ENCODE peak calls at places on chromosomes 4 and X, in six cellular contexts. One of them, this sample, is unnamed.

GRCh38 chrX:115093206-115093605 is 75.8 kb upstream of the IL13RA2 start:
- DNase-seq in OCI-LY7: no peak
- DNase-seq in brain microvascular endothelial cell: no peak
- DNase-seq in adipocyte: no peak
- DNase-seq in cardiac fibroblast: peak
- DNase-seq in AG09309: no peak
- DNase-seq in this sample: no peak

GRCh38 chr4:86271057-86271456 is 88.8 kb downstream of the MAPK10 start:
- DNase-seq in OCI-LY7: no peak
- DNase-seq in brain microvascular endothelial cell: no peak
- DNase-seq in adipocyte: no peak
- DNase-seq in cardiac fibroblast: no peak
- DNase-seq in AG09309: no peak
- DNase-seq in this sample: no peak

GRCh38 chr4:155509619-155510018 is 132.9 kb upstream of the MAP9 start:
- DNase-seq in OCI-LY7: no peak
- DNase-seq in brain microvascular endothelial cell: no peak
- DNase-seq in adipocyte: peak
- DNase-seq in cardiac fibroblast: peak
- DNase-seq in AG09309: no peak
- DNase-seq in this sample: peak

GRCh38 chr4:7960790-7961655 is 21.4 kb upstream of the AFAP1 start:
- DNase-seq in OCI-LY7: no peak
- DNase-seq in brain microvascular endothelial cell: no peak
- DNase-seq in adipocyte: peak
- DNase-seq in cardiac fibroblast: peak
- DNase-seq in AG09309: peak
- DNase-seq in this sample: peak

GRCh38 chr4:4480685-4481393 is 61.0 kb downstream of the STX18 start:
- DNase-seq in OCI-LY7: peak
- DNase-seq in brain microvascular endothelial cell: no peak
- DNase-seq in adipocyte: peak
- DNase-seq in cardiac fibroblast: peak
- DNase-seq in AG09309: no peak
- DNase-seq in this sample: peak

GRCh38 chr4:8599657-8600056 is 7.1 kb downstream of the CPZ start:
- DNase-seq in OCI-LY7: no peak
- DNase-seq in brain microvascular endothelial cell: peak
- DNase-seq in adipocyte: peak
- DNase-seq in cardiac fibroblast: peak
- DNase-seq in AG09309: peak
- DNase-seq in this sample: peak

GRCh38 chr4:147157860-147158701 is 212.4 kb upstream of the TTC29 start:
- DNase-seq in OCI-LY7: no peak
- DNase-seq in brain microvascular endothelial cell: peak
- DNase-seq in adipocyte: peak
- DNase-seq in cardiac fibroblast: peak
- DNase-seq in AG09309: peak
- DNase-seq in this sample: peak

GRCh38 chr4:118732591-118733330 is 47.6 kb downstream of the METTL14 start:
- DNase-seq in OCI-LY7: no peak
- DNase-seq in brain microvascular endothelial cell: peak
- DNase-seq in adipocyte: peak
- DNase-seq in cardiac fibroblast: peak
- DNase-seq in AG09309: peak
- DNase-seq in this sample: peak

GRCh38 chrX:2434764-2435163 is 66.0 kb downstream of the DHRSX start:
- DNase-seq in OCI-LY7: no peak
- DNase-seq in brain microvascular endothelial cell: no peak
- DNase-seq in adipocyte: no peak
- DNase-seq in cardiac fibroblast: no peak
- DNase-seq in AG09309: no peak
- DNase-seq in this sample: no peak

GRCh38 chrX:10387011-10387410 is 230.2 kb downstream of the CLCN4 start:
- DNase-seq in OCI-LY7: no peak
- DNase-seq in brain microvascular endothelial cell: peak
- DNase-seq in adipocyte: no peak
- DNase-seq in cardiac fibroblast: no peak
- DNase-seq in AG09309: no peak
- DNase-seq in this sample: peak

GRCh38 chr4:52883707-52884669 is 21.9 kb downstream of the RASL11B start:
- DNase-seq in OCI-LY7: no peak
- DNase-seq in brain microvascular endothelial cell: no peak
- DNase-seq in adipocyte: no peak
- DNase-seq in cardiac fibroblast: no peak
- DNase-seq in AG09309: no peak
- DNase-seq in this sample: no peak

GRCh38 chr4:17578482-17578891 is 1.5 kb downstream of the LAP3 start:
- DNase-seq in OCI-LY7: peak
- DNase-seq in brain microvascular endothelial cell: no peak
- DNase-seq in adipocyte: peak
- DNase-seq in cardiac fibroblast: peak
- DNase-seq in AG09309: no peak
- DNase-seq in this sample: no peak

GRCh38 chr4:7817877-7818675 is 121.6 kb downstream of the AFAP1 start:
- DNase-seq in OCI-LY7: no peak
- DNase-seq in brain microvascular endothelial cell: peak
- DNase-seq in adipocyte: no peak
- DNase-seq in cardiac fibroblast: peak
- DNase-seq in AG09309: no peak
- DNase-seq in this sample: peak

GRCh38 chr4:56689661-56690060 is 8.6 kb upstream of the HOPX start:
- DNase-seq in OCI-LY7: no peak
- DNase-seq in brain microvascular endothelial cell: no peak
- DNase-seq in adipocyte: no peak
- DNase-seq in cardiac fibroblast: no peak
- DNase-seq in AG09309: no peak
- DNase-seq in this sample: no peak

GRCh38 chrX:50643525-50644137 is 170.4 kb downstream of the SHROOM4 start:
- DNase-seq in OCI-LY7: no peak
- DNase-seq in brain microvascular endothelial cell: no peak
- DNase-seq in adipocyte: no peak
- DNase-seq in cardiac fibroblast: peak
- DNase-seq in AG09309: no peak
- DNase-seq in this sample: peak

GRCh38 chrX:1463581-1464281 is 11.0 kb upstream of the ASMTL start:
- DNase-seq in OCI-LY7: no peak
- DNase-seq in brain microvascular endothelial cell: no peak
- DNase-seq in adipocyte: no peak
- DNase-seq in cardiac fibroblast: no peak
- DNase-seq in AG09309: no peak
- DNase-seq in this sample: no peak

GRCh38 chr4:182643801-182644311 is 273.3 kb downstream of the DCTD start:
- DNase-seq in OCI-LY7: no peak
- DNase-seq in brain microvascular endothelial cell: peak
- DNase-seq in adipocyte: peak
- DNase-seq in cardiac fibroblast: peak
- DNase-seq in AG09309: peak
- DNase-seq in this sample: peak

GRCh38 chr4:19694829-19695228 is 556.9 kb upstream of the SLIT2 start:
- DNase-seq in OCI-LY7: peak
- DNase-seq in brain microvascular endothelial cell: no peak
- DNase-seq in adipocyte: no peak
- DNase-seq in cardiac fibroblast: no peak
- DNase-seq in AG09309: no peak
- DNase-seq in this sample: no peak

GRCh38 chr4:169823685-169824084 is 65.9 kb upstream of the HPF1 start:
- DNase-seq in OCI-LY7: peak
- DNase-seq in brain microvascular endothelial cell: peak
- DNase-seq in adipocyte: peak
- DNase-seq in cardiac fibroblast: peak
- DNase-seq in AG09309: no peak
- DNase-seq in this sample: peak

GRCh38 chrX:12977761-12978204 is 2.9 kb downstream of the TMSB4X start:
- DNase-seq in OCI-LY7: no peak
- DNase-seq in brain microvascular endothelial cell: no peak
- DNase-seq in adipocyte: no peak
- DNase-seq in cardiac fibroblast: no peak
- DNase-seq in AG09309: no peak
- DNase-seq in this sample: no peak

GRCh38 chr4:15027921-15028435 is 25.7 kb downstream of the CPEB2 start:
- DNase-seq in OCI-LY7: no peak
- DNase-seq in brain microvascular endothelial cell: no peak
- DNase-seq in adipocyte: peak
- DNase-seq in cardiac fibroblast: no peak
- DNase-seq in AG09309: no peak
- DNase-seq in this sample: peak

GRCh38 chr4:174828845-174829701 is at the start of gene GLRA3:
- DNase-seq in OCI-LY7: peak
- DNase-seq in brain microvascular endothelial cell: peak
- DNase-seq in adipocyte: peak
- DNase-seq in cardiac fibroblast: peak
- DNase-seq in AG09309: no peak
- DNase-seq in this sample: peak

GRCh38 chrX:151596282-151596681 is 32.8 kb downstream of the PASD1 start:
- DNase-seq in OCI-LY7: no peak
- DNase-seq in brain microvascular endothelial cell: no peak
- DNase-seq in adipocyte: no peak
- DNase-seq in cardiac fibroblast: no peak
- DNase-seq in AG09309: no peak
- DNase-seq in this sample: no peak

GRCh38 chr4:72302981-72303704 is 265.9 kb downstream of the ADAMTS3 start:
- DNase-seq in OCI-LY7: peak
- DNase-seq in brain microvascular endothelial cell: peak
- DNase-seq in adipocyte: peak
- DNase-seq in cardiac fibroblast: peak
- DNase-seq in AG09309: no peak
- DNase-seq in this sample: peak

GRCh38 chr4:175127314-175127713 is 209.2 kb downstream of the ADAM29 start:
- DNase-seq in OCI-LY7: no peak
- DNase-seq in brain microvascular endothelial cell: peak
- DNase-seq in adipocyte: peak
- DNase-seq in cardiac fibroblast: no peak
- DNase-seq in AG09309: peak
- DNase-seq in this sample: peak

GRCh38 chrX:34917146-34917545 is 25.4 kb upstream of the FAM47B start:
- DNase-seq in OCI-LY7: no peak
- DNase-seq in brain microvascular endothelial cell: no peak
- DNase-seq in adipocyte: no peak
- DNase-seq in cardiac fibroblast: no peak
- DNase-seq in AG09309: no peak
- DNase-seq in this sample: no peak

GRCh38 chr4:6908397-6909112 is 1.1 kb upstream of the TBC1D14 start:
- DNase-seq in OCI-LY7: no peak
- DNase-seq in brain microvascular endothelial cell: peak
- DNase-seq in adipocyte: no peak
- DNase-seq in cardiac fibroblast: peak
- DNase-seq in AG09309: no peak
- DNase-seq in this sample: no peak

GRCh38 chr4:30402276-30402675 is 317.9 kb upstream of the PCDH7 start:
- DNase-seq in OCI-LY7: no peak
- DNase-seq in brain microvascular endothelial cell: no peak
- DNase-seq in adipocyte: peak
- DNase-seq in cardiac fibroblast: peak
- DNase-seq in AG09309: no peak
- DNase-seq in this sample: peak

GRCh38 chr4:30396772-30397475 is 323.2 kb upstream of the PCDH7 start:
- DNase-seq in OCI-LY7: no peak
- DNase-seq in brain microvascular endothelial cell: no peak
- DNase-seq in adipocyte: no peak
- DNase-seq in cardiac fibroblast: peak
- DNase-seq in AG09309: no peak
- DNase-seq in this sample: peak

DNA sequence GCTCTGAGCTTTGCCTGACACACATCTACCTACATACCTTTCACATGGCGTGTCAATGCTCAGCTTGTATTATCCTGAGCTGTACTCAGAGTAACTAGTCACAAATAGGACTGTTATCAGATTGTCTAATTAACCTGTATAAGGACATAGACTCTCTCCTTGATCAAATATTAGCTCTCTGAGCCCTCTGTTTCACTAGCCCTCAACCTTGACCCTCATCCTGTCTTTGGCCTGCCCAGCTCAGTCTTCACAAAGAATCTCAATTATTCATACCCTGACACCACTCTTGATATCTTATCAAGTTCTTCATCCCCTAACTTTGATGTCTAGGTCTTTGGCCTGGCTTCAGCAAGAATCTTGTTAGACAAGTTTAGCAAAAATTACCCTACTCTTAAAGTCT is 320.7 kb upstream of the PCDH7 start:
- DNase-seq in OCI-LY7: no peak
- DNase-seq in brain microvascular endothelial cell: no peak
- DNase-seq in adipocyte: no peak
- DNase-seq in cardiac fibroblast: no peak
- DNase-seq in AG09309: no peak
- DNase-seq in this sample: no peak
- H3K4me3 ChIP-seq in OCI-LY7: no peak
- H3K4me3 ChIP-seq in brain microvascular endothelial cell: no peak
- H3K4me3 ChIP-seq in adipocyte: no peak
- H3K4me3 ChIP-seq in cardiac fibroblast: no peak
- H3K4me3 ChIP-seq in AG09309: no peak
- H3K4me3 ChIP-seq in this sample: no peak

GRCh38 chr4:26238782-26239647 is 81.8 kb upstream of the RBPJ start:
- DNase-seq in OCI-LY7: no peak
- DNase-seq in brain microvascular endothelial cell: peak
- DNase-seq in adipocyte: peak
- DNase-seq in cardiac fibroblast: peak
- DNase-seq in AG09309: no peak
- DNase-seq in this sample: peak
- H3K4me3 ChIP-seq in OCI-LY7: no peak
- H3K4me3 ChIP-seq in brain microvascular endothelial cell: peak
- H3K4me3 ChIP-seq in adipocyte: peak
- H3K4me3 ChIP-seq in cardiac fibroblast: no peak
- H3K4me3 ChIP-seq in AG09309: no peak
- H3K4me3 ChIP-seq in this sample: no peak

DNA sequence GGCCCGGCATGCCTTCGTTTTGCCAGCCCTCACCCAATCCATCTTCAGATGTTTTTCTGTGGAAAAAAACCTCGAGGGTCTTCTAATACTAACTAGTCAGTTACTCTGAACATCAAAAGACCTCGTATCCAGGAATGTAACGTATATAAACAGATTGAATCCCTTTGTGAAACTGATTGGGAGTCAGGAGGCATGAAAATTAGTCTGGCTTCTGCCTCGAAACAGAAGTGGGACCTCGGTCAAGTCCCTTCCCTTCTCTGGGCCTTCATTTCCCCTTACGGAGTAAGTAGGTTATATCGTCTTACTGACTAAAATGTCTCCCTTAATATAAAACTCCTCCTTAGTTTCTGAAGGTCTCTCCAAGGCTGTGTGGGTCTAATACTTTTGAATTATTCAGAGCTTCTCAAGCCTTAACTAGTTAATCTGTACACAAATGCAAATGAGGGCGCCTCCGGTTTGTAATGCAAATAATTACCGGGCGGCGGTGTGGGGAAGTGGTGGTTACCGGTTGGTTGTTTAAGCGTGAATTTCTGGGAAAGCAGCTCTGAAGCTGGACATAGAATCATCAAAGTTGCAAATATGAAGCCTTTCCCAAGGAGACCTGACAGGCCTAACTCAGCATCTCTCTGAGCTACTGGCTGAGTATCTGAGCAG is 11.4 kb upstream of the NKRF start:
- DNase-seq in OCI-LY7: peak
- DNase-seq in brain microvascular endothelial cell: no peak
- DNase-seq in adipocyte: no peak
- DNase-seq in cardiac fibroblast: no peak
- DNase-seq in AG09309: no peak
- DNase-seq in this sample: no peak
- H3K4me3 ChIP-seq in OCI-LY7: peak
- H3K4me3 ChIP-seq in brain microvascular endothelial cell: no peak
- H3K4me3 ChIP-seq in adipocyte: no peak
- H3K4me3 ChIP-seq in cardiac fibroblast: no peak
- H3K4me3 ChIP-seq in AG09309: no peak
- H3K4me3 ChIP-seq in this sample: no peak

GRCh38 chr4:173211838-173212237 is 43.2 kb downstream of the GALNT7 start:
- DNase-seq in OCI-LY7: no peak
- DNase-seq in brain microvascular endothelial cell: peak
- DNase-seq in adipocyte: peak
- DNase-seq in cardiac fibroblast: peak
- DNase-seq in AG09309: no peak
- DNase-seq in this sample: peak
- H3K4me3 ChIP-seq in OCI-LY7: no peak
- H3K4me3 ChIP-seq in brain microvascular endothelial cell: no peak
- H3K4me3 ChIP-seq in adipocyte: no peak
- H3K4me3 ChIP-seq in cardiac fibroblast: no peak
- H3K4me3 ChIP-seq in AG09309: no peak
- H3K4me3 ChIP-seq in this sample: no peak

This sample was measured in fibroblast of pulmonary artery.